ENCODE peak calls at places on chromosomes 3 and 15, in four cellular contexts. One of them, this sample, is unnamed.

GRCh38 chr3:183085634-183086390 is 13.5 kb downstream of the MCCC1 start:
- DNase-seq in stimulated activated CD8-positive, alpha-beta memory T cell treated with anti-CD3 and anti-CD28 coated beads, Interleukin-12 subunit alpha, Interleukin-12 subunit beta, amount 100 ng/mL, for 1 hour: no peak
- DNase-seq in GM20000: no peak
- DNase-seq in Right ventricle myocardium superior: no peak
- DNase-seq in this sample: peak; percentile 34

GRCh38 chr15:25185791-25186190 is 231.0 kb downstream of the SNRPN start:
- DNase-seq in stimulated activated CD8-positive, alpha-beta memory T cell treated with anti-CD3 and anti-CD28 coated beads, Interleukin-12 subunit alpha, Interleukin-12 subunit beta, amount 100 ng/mL, for 1 hour: no peak
- DNase-seq in GM20000: no peak
- DNase-seq in Right ventricle myocardium superior: peak; percentile 27
- DNase-seq in this sample: no peak

GRCh38 chr15:75206006-75206405 is 4.3 kb downstream of the C15orf39 start:
- DNase-seq in stimulated activated CD8-positive, alpha-beta memory T cell treated with anti-CD3 and anti-CD28 coated beads, Interleukin-12 subunit alpha, Interleukin-12 subunit beta, amount 100 ng/mL, for 1 hour: no peak
- DNase-seq in GM20000: no peak
- DNase-seq in Right ventricle myocardium superior: no peak
- DNase-seq in this sample: no peak

GRCh38 chr3:71438904-71439303 is 144.6 kb downstream of the FOXP1 start:
- DNase-seq in stimulated activated CD8-positive, alpha-beta memory T cell treated with anti-CD3 and anti-CD28 coated beads, Interleukin-12 subunit alpha, Interleukin-12 subunit beta, amount 100 ng/mL, for 1 hour: no peak
- DNase-seq in GM20000: no peak
- DNase-seq in Right ventricle myocardium superior: no peak
- DNase-seq in this sample: no peak

GRCh38 chr15:41501961-41502786 is 8.5 kb downstream of the ITPKA start:
- DNase-seq in stimulated activated CD8-positive, alpha-beta memory T cell treated with anti-CD3 and anti-CD28 coated beads, Interleukin-12 subunit alpha, Interleukin-12 subunit beta, amount 100 ng/mL, for 1 hour: no peak
- DNase-seq in GM20000: peak; percentile 58
- DNase-seq in Right ventricle myocardium superior: no peak
- DNase-seq in this sample: no peak

GRCh38 chr3:119731545-119732343 is 28.9 kb downstream of the CFAP91 start:
- DNase-seq in stimulated activated CD8-positive, alpha-beta memory T cell treated with anti-CD3 and anti-CD28 coated beads, Interleukin-12 subunit alpha, Interleukin-12 subunit beta, amount 100 ng/mL, for 1 hour: no peak
- DNase-seq in GM20000: no peak
- DNase-seq in Right ventricle myocardium superior: no peak
- DNase-seq in this sample: no peak

GRCh38 chr15:35289029-35289617 is 204.0 kb upstream of the NANOGP8 start:
- DNase-seq in stimulated activated CD8-positive, alpha-beta memory T cell treated with anti-CD3 and anti-CD28 coated beads, Interleukin-12 subunit alpha, Interleukin-12 subunit beta, amount 100 ng/mL, for 1 hour: no peak
- DNase-seq in GM20000: peak; percentile 48
- DNase-seq in Right ventricle myocardium superior: no peak
- DNase-seq in this sample: peak; percentile 58

GRCh38 chr3:151726016-151726415 is 7.7 kb upstream of the AADACL2 start:
- DNase-seq in stimulated activated CD8-positive, alpha-beta memory T cell treated with anti-CD3 and anti-CD28 coated beads, Interleukin-12 subunit alpha, Interleukin-12 subunit beta, amount 100 ng/mL, for 1 hour: no peak
- DNase-seq in GM20000: no peak
- DNase-seq in Right ventricle myocardium superior: no peak
- DNase-seq in this sample: no peak

GRCh38 chr15:66963084-66963483 is 102.3 kb upstream of the SMAD3 start:
- DNase-seq in stimulated activated CD8-positive, alpha-beta memory T cell treated with anti-CD3 and anti-CD28 coated beads, Interleukin-12 subunit alpha, Interleukin-12 subunit beta, amount 100 ng/mL, for 1 hour: no peak
- DNase-seq in GM20000: no peak
- DNase-seq in Right ventricle myocardium superior: no peak
- DNase-seq in this sample: no peak

GRCh38 chr3:183272792-183273191 is 19.7 kb downstream of the B3GNT5 start:
- DNase-seq in stimulated activated CD8-positive, alpha-beta memory T cell treated with anti-CD3 and anti-CD28 coated beads, Interleukin-12 subunit alpha, Interleukin-12 subunit beta, amount 100 ng/mL, for 1 hour: no peak
- DNase-seq in GM20000: no peak
- DNase-seq in Right ventricle myocardium superior: no peak
- DNase-seq in this sample: no peak

GRCh38 chr15:78051622-78052405 is 25.7 kb downstream of the TBC1D2B start:
- DNase-seq in stimulated activated CD8-positive, alpha-beta memory T cell treated with anti-CD3 and anti-CD28 coated beads, Interleukin-12 subunit alpha, Interleukin-12 subunit beta, amount 100 ng/mL, for 1 hour: no peak
- DNase-seq in GM20000: no peak
- DNase-seq in Right ventricle myocardium superior: no peak
- DNase-seq in this sample: no peak

GRCh38 chr3:57972421-57973111 is 35.7 kb upstream of the FLNB start:
- DNase-seq in stimulated activated CD8-positive, alpha-beta memory T cell treated with anti-CD3 and anti-CD28 coated beads, Interleukin-12 subunit alpha, Interleukin-12 subunit beta, amount 100 ng/mL, for 1 hour: no peak
- DNase-seq in GM20000: no peak
- DNase-seq in Right ventricle myocardium superior: no peak
- DNase-seq in this sample: no peak

GRCh38 chr3:38121832-38122461 is 15.0 kb downstream of the ACAA1 start:
- DNase-seq in stimulated activated CD8-positive, alpha-beta memory T cell treated with anti-CD3 and anti-CD28 coated beads, Interleukin-12 subunit alpha, Interleukin-12 subunit beta, amount 100 ng/mL, for 1 hour: no peak
- DNase-seq in GM20000: no peak
- DNase-seq in Right ventricle myocardium superior: peak; percentile 30
- DNase-seq in this sample: no peak

GRCh38 chr15:99239545-99240198 is 9.7 kb downstream of the TTC23 start:
- DNase-seq in stimulated activated CD8-positive, alpha-beta memory T cell treated with anti-CD3 and anti-CD28 coated beads, Interleukin-12 subunit alpha, Interleukin-12 subunit beta, amount 100 ng/mL, for 1 hour: no peak
- DNase-seq in GM20000: peak; percentile 68
- DNase-seq in Right ventricle myocardium superior: no peak
- DNase-seq in this sample: peak; percentile 73

GRCh38 chr15:82959423-82959822 is 6.9 kb upstream of the HOMER2 start:
- DNase-seq in stimulated activated CD8-positive, alpha-beta memory T cell treated with anti-CD3 and anti-CD28 coated beads, Interleukin-12 subunit alpha, Interleukin-12 subunit beta, amount 100 ng/mL, for 1 hour: no peak
- DNase-seq in GM20000: no peak
- DNase-seq in Right ventricle myocardium superior: no peak
- DNase-seq in this sample: no peak

GRCh38 chr3:165193392-165194268 is 2.6 kb downstream of the SLITRK3 start:
- DNase-seq in stimulated activated CD8-positive, alpha-beta memory T cell treated with anti-CD3 and anti-CD28 coated beads, Interleukin-12 subunit alpha, Interleukin-12 subunit beta, amount 100 ng/mL, for 1 hour: no peak
- DNase-seq in GM20000: no peak
- DNase-seq in Right ventricle myocardium superior: no peak
- DNase-seq in this sample: no peak

GRCh38 chr3:15601046-15601398 is 347 bp downstream of the HACL1 start:
- DNase-seq in stimulated activated CD8-positive, alpha-beta memory T cell treated with anti-CD3 and anti-CD28 coated beads, Interleukin-12 subunit alpha, Interleukin-12 subunit beta, amount 100 ng/mL, for 1 hour: no peak
- DNase-seq in GM20000: no peak
- DNase-seq in Right ventricle myocardium superior: no peak
- DNase-seq in this sample: no peak

GRCh38 chr3:47666118-47666517 is 87.5 kb upstream of the CSPG5 start:
- DNase-seq in stimulated activated CD8-positive, alpha-beta memory T cell treated with anti-CD3 and anti-CD28 coated beads, Interleukin-12 subunit alpha, Interleukin-12 subunit beta, amount 100 ng/mL, for 1 hour: no peak
- DNase-seq in GM20000: no peak
- DNase-seq in Right ventricle myocardium superior: no peak
- DNase-seq in this sample: no peak